ENCODE peak calls at places on chromosome 1, in nine cellular contexts. O, Z, K, S, U, F, X, T and L are unnamed samples.

GRCh38 chr1:151537112-151537511 is 3.0 kb upstream of the TUFT1 start:
- DNase-seq in O (no peak), Z (no peak), K (no peak), S (peak), U (no peak), F (no peak), X (no peak), T (no peak), L (peak)

GRCh38 chr1:109790735-109791494 is 27.2 kb upstream of the EPS8L3 start:
- DNase-seq in O (peak), Z (peak), K (peak), S (peak), U (no peak), F (no peak), X (peak), T (peak), L (peak)

GRCh38 chr1:58465825-58466617 is 80.5 kb downstream of the OMA1 start:
- DNase-seq in O (no peak), Z (no peak), K (no peak), S (no peak), U (no peak), F (no peak), X (no peak), T (no peak), L (no peak)

GRCh38 chr1:16167331-16168143 is 11.7 kb upstream of the EPHA2 start:
- DNase-seq in O (peak), Z (peak), K (peak), S (peak), U (peak), F (no peak), X (no peak), T (no peak), L (no peak)

GRCh38 chr1:45275054-45275453 is 51.6 kb upstream of the HPDL start:
- DNase-seq in O (no peak), Z (no peak), K (no peak), S (no peak), U (peak), F (no peak), X (no peak), T (no peak), L (no peak)

GRCh38 chr1:20445956-20446355 is 40.1 kb downstream of the CAMK2N1 start:
- DNase-seq in O (no peak), Z (no peak), K (no peak), S (no peak), U (no peak), F (no peak), X (no peak), T (no peak), L (no peak)

GRCh38 chr1:33966346-33967141 is 102.7 kb downstream of the HMGB4 start:
- DNase-seq in O (no peak), Z (no peak), K (no peak), S (peak), U (no peak), F (no peak), X (no peak), T (no peak), L (peak)

GRCh38 chr1:99424087-99424486 is 159.8 kb downstream of the PLPPR4 start:
- DNase-seq in O (no peak), Z (no peak), K (no peak), S (no peak), U (no peak), F (no peak), X (no peak), T (no peak), L (no peak)

GRCh38 chr1:225668222-225668621 is 15.3 kb upstream of the ENAH start:
- DNase-seq in O (no peak), Z (no peak), K (no peak), S (no peak), U (no peak), F (no peak), X (no peak), T (no peak), L (no peak)

GRCh38 chr1:86650065-86650464 is 54.3 kb upstream of the SH3GLB1 start:
- DNase-seq in O (no peak), Z (no peak), K (no peak), S (no peak), U (no peak), F (no peak), X (no peak), T (no peak), L (no peak)

GRCh38 chr1:53344921-53345838 is 17.3 kb upstream of the LRP8 start:
- DNase-seq in O (no peak), Z (no peak), K (no peak), S (no peak), U (no peak), F (no peak), X (no peak), T (no peak), L (no peak)

GRCh38 chr1:163300569-163300968 is 21.2 kb upstream of the NUF2 start:
- DNase-seq in O (no peak), Z (no peak), K (no peak), S (no peak), U (no peak), F (no peak), X (no peak), T (no peak), L (no peak)